ENCODE peak calls at places on chromosomes 3 and 15, in six cellular contexts. Y, I, N, D, B and X are unnamed samples.

GRCh38 chr3:10205461-10206165 is 40.9 kb downstream of the IRAK2 start:
- DNase-seq in Y (peak; percentile 97), I (no peak), N (no peak), D (no peak), B (peak; percentile 91), X (no peak)

GRCh38 chr15:97968380-97968779 is 7.9 kb downstream of the ARRDC4 start:
- DNase-seq in Y (peak; percentile 70), I (no peak), N (no peak), D (no peak), B (peak; percentile 7), X (no peak)

GRCh38 chr3:151356791-151357460 is 27.6 kb upstream of the P2RY13 start:
- DNase-seq in Y (no peak), I (no peak), N (no peak), D (no peak), B (no peak), X (no peak)

GRCh38 chr3:177928156-177928555 is 608.1 kb upstream of the KCNMB2 start:
- DNase-seq in Y (peak; percentile 69), I (no peak), N (no peak), D (no peak), B (no peak), X (no peak)

GRCh38 chr3:43198791-43199644 is 87.3 kb upstream of the SNRK start:
- DNase-seq in Y (peak; percentile 69), I (no peak), N (no peak), D (no peak), B (no peak), X (no peak)

GRCh38 chr3:127712881-127713771 is 40.4 kb downstream of the ABTB1 start:
- DNase-seq in Y (no peak), I (peak; percentile 17), N (no peak), D (no peak), B (no peak), X (no peak)

GRCh38 chr3:10263549-10264363 is 15.5 kb downstream of the TATDN2 start:
- DNase-seq in Y (peak; percentile 61), I (no peak), N (peak; percentile 76), D (peak; percentile 93), B (peak; percentile 32), X (peak; percentile 88)

GRCh38 chr3:195692361-195692700 is 28.4 kb upstream of the MUC20 start:
- DNase-seq in Y (no peak), I (no peak), N (peak; percentile 17), D (no peak), B (no peak), X (no peak)

GRCh38 chr15:80343610-80344009 is 60.6 kb upstream of the ARNT2 start:
- DNase-seq in Y (no peak), I (no peak), N (no peak), D (no peak), B (no peak), X (no peak)

GRCh38 chr3:151347432-151347831 is 18.1 kb upstream of the P2RY13 start:
- DNase-seq in Y (no peak), I (no peak), N (no peak), D (no peak), B (no peak), X (no peak)

GRCh38 chr3:191915717-191916116 is 454.8 kb downstream of the PYDC2 start:
- DNase-seq in Y (no peak), I (no peak), N (no peak), D (no peak), B (no peak), X (no peak)

GRCh38 chr3:36381311-36381956 is 1.1 kb downstream of the STAC start:
- DNase-seq in Y (no peak), I (no peak), N (no peak), D (peak; percentile 26), B (peak; percentile 6), X (peak; percentile 11)

GRCh38 chr3:17514597-17514996 is 227.8 kb downstream of the TBC1D5 start:
- DNase-seq in Y (no peak), I (no peak), N (no peak), D (no peak), B (no peak), X (no peak)

GRCh38 chr3:13492048-13492447 is 11.9 kb downstream of the HDAC11 start:
- DNase-seq in Y (no peak), I (no peak), N (no peak), D (no peak), B (no peak), X (no peak)

GRCh38 chr15:30885814-30886213 is 17.9 kb upstream of the FAN1 start:
- DNase-seq in Y (peak; percentile 19), I (no peak), N (no peak), D (peak; percentile 75), B (peak; percentile 21), X (peak; percentile 53)

GRCh38 chr3:161337311-161337710 is 34.0 kb downstream of the SPTSSB start:
- DNase-seq in Y (no peak), I (no peak), N (no peak), D (no peak), B (no peak), X (no peak)

GRCh38 chr3:113631143-113631542 is 65.3 kb downstream of the USF3 start:
- DNase-seq in Y (no peak), I (no peak), N (no peak), D (no peak), B (no peak), X (no peak)

GRCh38 chr15:92521624-92522008 is 127.9 kb downstream of the ST8SIA2 start:
- DNase-seq in Y (peak; percentile 17), I (peak; percentile 77), N (peak; percentile 53), D (peak; percentile 75), B (peak; percentile 61), X (peak; percentile 77)

GRCh38 chr3:4996771-4997291 is 17.6 kb downstream of the BHLHE40 start:
- DNase-seq in Y (no peak), I (no peak), N (peak; percentile 35), D (no peak), B (no peak), X (no peak)

GRCh38 chr3:71211083-71211482 is 372.4 kb downstream of the FOXP1 start:
- DNase-seq in Y (no peak), I (no peak), N (no peak), D (no peak), B (no peak), X (no peak)

GRCh38 chr3:156416846-156417581 is 137.9 kb downstream of the SSR3 start:
- DNase-seq in Y (no peak), I (no peak), N (no peak), D (no peak), B (no peak), X (no peak)

GRCh38 chr3:55511895-55512585 is 24.9 kb upstream of the WNT5A start:
- DNase-seq in Y (peak; percentile 47), I (no peak), N (no peak), D (no peak), B (no peak), X (no peak)

GRCh38 chr3:36763850-36764703 is at the start of gene DCLK3:
- DNase-seq in Y (no peak), I (peak; percentile 27), N (no peak), D (peak; percentile 71), B (no peak), X (peak; percentile 17)

GRCh38 chr15:76756371-76756770 is 148.8 kb downstream of the SCAPER start:
- DNase-seq in Y (no peak), I (no peak), N (no peak), D (no peak), B (no peak), X (no peak)

GRCh38 chr3:20511863-20512262 is 325.9 kb upstream of the SGO1 start:
- DNase-seq in Y (peak; percentile 82), I (peak; percentile 12), N (no peak), D (peak; percentile 58), B (peak; percentile 51), X (peak; percentile 88)